ENCODE peak calls at places on chromosomes 7 and 10, in six cellular contexts. One of them, this sample, is unnamed.

GRCh38 chr10:124605001-124605370 is 139.2 kb downstream of the FAM53B start:
- DNase-seq in CD8-positive, alpha-beta T cell: no peak
- DNase-seq in heart left ventricle: no peak
- DNase-seq in transverse colon: no peak
- DNase-seq in fibroblast of lung: no peak
- DNase-seq in neuronal stem cell: no peak
- DNase-seq in this sample: no peak

GRCh38 chr7:73932364-73932763 is 71.4 kb downstream of the TMEM270 start:
- DNase-seq in CD8-positive, alpha-beta T cell: no peak
- DNase-seq in heart left ventricle: no peak
- DNase-seq in transverse colon: no peak
- DNase-seq in fibroblast of lung: no peak
- DNase-seq in neuronal stem cell: no peak
- DNase-seq in this sample: no peak

GRCh38 chr7:33185786-33186185 is 56.4 kb downstream of the BBS9 start:
- DNase-seq in CD8-positive, alpha-beta T cell: no peak
- DNase-seq in heart left ventricle: no peak
- DNase-seq in transverse colon: no peak
- DNase-seq in fibroblast of lung: peak; percentile 69
- DNase-seq in neuronal stem cell: peak; percentile 53
- DNase-seq in this sample: no peak

GRCh38 chr10:121524138-121524817 is 74.0 kb downstream of the FGFR2 start:
- DNase-seq in CD8-positive, alpha-beta T cell: no peak
- DNase-seq in heart left ventricle: no peak
- DNase-seq in transverse colon: no peak
- DNase-seq in fibroblast of lung: peak; percentile 16
- DNase-seq in neuronal stem cell: no peak
- DNase-seq in this sample: no peak

GRCh38 chr10:89153086-89153485 is 54.0 kb downstream of the CH25H start:
- DNase-seq in CD8-positive, alpha-beta T cell: no peak
- DNase-seq in heart left ventricle: no peak
- DNase-seq in transverse colon: no peak
- DNase-seq in fibroblast of lung: no peak
- DNase-seq in neuronal stem cell: no peak
- DNase-seq in this sample: no peak

GRCh38 chr7:127890726-127891125 is 140.5 kb downstream of the LRRC4 start:
- DNase-seq in CD8-positive, alpha-beta T cell: no peak
- DNase-seq in heart left ventricle: no peak
- DNase-seq in transverse colon: no peak
- DNase-seq in fibroblast of lung: no peak
- DNase-seq in neuronal stem cell: no peak
- DNase-seq in this sample: no peak

GRCh38 chr10:17214991-17215781 is 12.9 kb upstream of the VIM start:
- DNase-seq in CD8-positive, alpha-beta T cell: no peak
- DNase-seq in heart left ventricle: no peak
- DNase-seq in transverse colon: no peak
- DNase-seq in fibroblast of lung: peak; percentile 98
- DNase-seq in neuronal stem cell: no peak
- DNase-seq in this sample: no peak

GRCh38 chr7:20270867-20271266 is 53.7 kb upstream of the MACC1 start:
- DNase-seq in CD8-positive, alpha-beta T cell: no peak
- DNase-seq in heart left ventricle: no peak
- DNase-seq in transverse colon: no peak
- DNase-seq in fibroblast of lung: no peak
- DNase-seq in neuronal stem cell: no peak
- DNase-seq in this sample: no peak

GRCh38 chr10:83713423-83713822 is 425.9 kb upstream of the GHITM start:
- DNase-seq in CD8-positive, alpha-beta T cell: no peak
- DNase-seq in heart left ventricle: no peak
- DNase-seq in transverse colon: no peak
- DNase-seq in fibroblast of lung: no peak
- DNase-seq in neuronal stem cell: no peak
- DNase-seq in this sample: no peak

GRCh38 chr10:52313350-52314006 is 603 bp upstream of the DKK1 start:
- DNase-seq in CD8-positive, alpha-beta T cell: no peak
- DNase-seq in heart left ventricle: no peak
- DNase-seq in transverse colon: peak; percentile 8
- DNase-seq in fibroblast of lung: peak; percentile 12
- DNase-seq in neuronal stem cell: no peak
- DNase-seq in this sample: no peak

GRCh38 chr7:70051726-70052125 is 453.5 kb downstream of the AUTS2 start:
- DNase-seq in CD8-positive, alpha-beta T cell: no peak
- DNase-seq in heart left ventricle: no peak
- DNase-seq in transverse colon: no peak
- DNase-seq in fibroblast of lung: no peak
- DNase-seq in neuronal stem cell: no peak
- DNase-seq in this sample: no peak

GRCh38 chr10:35037104-35037503 is 53.0 kb downstream of the CUL2 start:
- DNase-seq in CD8-positive, alpha-beta T cell: no peak
- DNase-seq in heart left ventricle: no peak
- DNase-seq in transverse colon: no peak
- DNase-seq in fibroblast of lung: no peak
- DNase-seq in neuronal stem cell: no peak
- DNase-seq in this sample: no peak

GRCh38 chr7:34844936-34845665 is 187.1 kb downstream of the NPSR1 start:
- DNase-seq in CD8-positive, alpha-beta T cell: no peak
- DNase-seq in heart left ventricle: no peak
- DNase-seq in transverse colon: no peak
- DNase-seq in fibroblast of lung: no peak
- DNase-seq in neuronal stem cell: peak; percentile 24
- DNase-seq in this sample: no peak

GRCh38 chr7:2607122-2607912 is 24.5 kb upstream of the TTYH3 start:
- DNase-seq in CD8-positive, alpha-beta T cell: no peak
- DNase-seq in heart left ventricle: peak; percentile 83
- DNase-seq in transverse colon: peak; percentile 67
- DNase-seq in fibroblast of lung: no peak
- DNase-seq in neuronal stem cell: no peak
- DNase-seq in this sample: no peak

GRCh38 chr10:128792426-128793140 is 666.4 kb upstream of the MKI67 start:
- DNase-seq in CD8-positive, alpha-beta T cell: no peak
- DNase-seq in heart left ventricle: no peak
- DNase-seq in transverse colon: no peak
- DNase-seq in fibroblast of lung: no peak
- DNase-seq in neuronal stem cell: no peak
- DNase-seq in this sample: no peak

GRCh38 chr7:23353172-23353571 is 54.0 kb downstream of the MALSU1 start:
- DNase-seq in CD8-positive, alpha-beta T cell: no peak
- DNase-seq in heart left ventricle: no peak
- DNase-seq in transverse colon: no peak
- DNase-seq in fibroblast of lung: no peak
- DNase-seq in neuronal stem cell: peak; percentile 23
- DNase-seq in this sample: no peak

GRCh38 chr7:141014091-141014490 is 661 bp downstream of the MRPS33 start:
- DNase-seq in CD8-positive, alpha-beta T cell: no peak
- DNase-seq in heart left ventricle: no peak
- DNase-seq in transverse colon: no peak
- DNase-seq in fibroblast of lung: peak; percentile 14
- DNase-seq in neuronal stem cell: peak; percentile 23
- DNase-seq in this sample: no peak

GRCh38 chr10:102985811-102986210 is 67.7 kb downstream of the CNNM2 start:
- DNase-seq in CD8-positive, alpha-beta T cell: no peak
- DNase-seq in heart left ventricle: no peak
- DNase-seq in transverse colon: no peak
- DNase-seq in fibroblast of lung: no peak
- DNase-seq in neuronal stem cell: no peak
- DNase-seq in this sample: no peak

GRCh38 chr10:110679633-110680472 is 35.7 kb downstream of the RBM20 start:
- DNase-seq in CD8-positive, alpha-beta T cell: no peak
- DNase-seq in heart left ventricle: peak; percentile 54
- DNase-seq in transverse colon: no peak
- DNase-seq in fibroblast of lung: no peak
- DNase-seq in neuronal stem cell: no peak
- DNase-seq in this sample: no peak

GRCh38 chr10:49605939-49606509 is 4.1 kb upstream of the SLC18A3 start:
- DNase-seq in CD8-positive, alpha-beta T cell: no peak
- DNase-seq in heart left ventricle: no peak
- DNase-seq in transverse colon: no peak
- DNase-seq in fibroblast of lung: no peak
- DNase-seq in neuronal stem cell: no peak
- DNase-seq in this sample: no peak

GRCh38 chr10:76563286-76563685 is 1074.3 kb downstream of the KCNMA1 start:
- DNase-seq in CD8-positive, alpha-beta T cell: no peak
- DNase-seq in heart left ventricle: no peak
- DNase-seq in transverse colon: no peak
- DNase-seq in fibroblast of lung: no peak
- DNase-seq in neuronal stem cell: no peak
- DNase-seq in this sample: no peak
- H3K27ac ChIP-seq in CD8-positive, alpha-beta T cell: no peak overlapping the region
- H3K27ac ChIP-seq in heart left ventricle: no peak overlapping the region
- H3K27ac ChIP-seq in transverse colon: no peak overlapping the region
- H3K27ac ChIP-seq in fibroblast of lung: no peak overlapping the region
- H3K27ac ChIP-seq in neuronal stem cell: no peak overlapping the region
- H3K27ac ChIP-seq in this sample: no peak overlapping the region

GRCh38 chr7:27149817-27150567 is 2.4 kb downstream of the HOXA3 start:
- DNase-seq in CD8-positive, alpha-beta T cell: no peak
- DNase-seq in heart left ventricle: no peak
- DNase-seq in transverse colon: peak; percentile 40
- DNase-seq in fibroblast of lung: no peak
- DNase-seq in neuronal stem cell: no peak
- DNase-seq in this sample: no peak

GRCh38 chr7:27152816-27153486 is 568 bp upstream of the HOXA3 start:
- DNase-seq in CD8-positive, alpha-beta T cell: peak; percentile 45
- DNase-seq in heart left ventricle: no peak
- DNase-seq in transverse colon: no peak
- DNase-seq in fibroblast of lung: no peak
- DNase-seq in neuronal stem cell: no peak
- DNase-seq in this sample: no peak

GRCh38 chr7:27151945-27152815 is at the start of gene HOXA3:
- DNase-seq in CD8-positive, alpha-beta T cell: peak; percentile 47
- DNase-seq in heart left ventricle: no peak
- DNase-seq in transverse colon: peak; percentile 84
- DNase-seq in fibroblast of lung: peak; percentile 74
- DNase-seq in neuronal stem cell: no peak
- DNase-seq in this sample: no peak

GRCh38 chr7:27150568-27151340 is 1.6 kb downstream of the HOXA3 start:
- DNase-seq in CD8-positive, alpha-beta T cell: peak; percentile 78
- DNase-seq in heart left ventricle: peak; percentile 64
- DNase-seq in transverse colon: peak; percentile 86
- DNase-seq in fibroblast of lung: peak; percentile 87
- DNase-seq in neuronal stem cell: no peak
- DNase-seq in this sample: no peak

DNA sequence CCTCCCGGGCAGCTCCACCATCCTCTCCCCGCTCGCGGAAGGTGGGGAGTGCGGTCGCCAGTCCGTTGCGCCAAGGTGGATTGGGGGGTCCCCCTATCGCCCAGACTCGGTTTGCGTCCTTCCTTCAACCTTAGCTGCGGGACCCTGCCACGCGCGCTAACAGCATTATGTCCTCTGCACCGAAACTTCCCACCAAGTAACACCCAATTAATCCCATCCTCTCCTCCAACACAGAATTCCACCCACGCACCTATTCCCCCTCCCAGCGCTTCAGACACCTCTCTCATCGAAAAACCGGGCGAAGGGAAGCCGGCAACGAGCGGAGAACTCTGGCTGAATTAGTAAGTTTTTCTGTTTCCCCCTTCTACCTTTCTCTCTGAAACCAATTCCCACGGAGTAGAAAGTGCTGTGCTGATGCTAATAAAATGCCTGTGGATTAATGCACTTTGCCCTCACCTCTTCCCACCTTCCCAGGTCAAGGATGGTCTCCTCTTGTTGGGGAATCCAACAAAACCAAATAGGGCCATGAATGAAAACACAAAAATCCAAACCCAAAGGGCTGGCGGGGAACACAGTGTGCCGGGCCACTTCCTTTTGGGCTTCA is 940 bp downstream of the HOXA3 start:
- DNase-seq in CD8-positive, alpha-beta T cell: peak; percentile 50
- DNase-seq in heart left ventricle: no peak
- DNase-seq in transverse colon: no peak
- DNase-seq in fibroblast of lung: no peak
- DNase-seq in neuronal stem cell: no peak
- DNase-seq in this sample: no peak
- H3K27ac ChIP-seq in CD8-positive, alpha-beta T cell: no peak overlapping the region
- H3K27ac ChIP-seq in heart left ventricle: peak overlapping the region; percentile 92
- H3K27ac ChIP-seq in transverse colon: peak overlapping the region; percentile 95
- H3K27ac ChIP-seq in fibroblast of lung: peak overlapping the region; percentile 81
- H3K27ac ChIP-seq in neuronal stem cell: no peak overlapping the region
- H3K27ac ChIP-seq in this sample: peak overlapping the region; percentile 79

GRCh38 chr7:75967055-75967454 is 27.3 kb downstream of the TMEM120A start:
- DNase-seq in CD8-positive, alpha-beta T cell: no peak
- DNase-seq in heart left ventricle: no peak
- DNase-seq in transverse colon: no peak
- DNase-seq in fibroblast of lung: no peak
- DNase-seq in neuronal stem cell: no peak
- DNase-seq in this sample: no peak

GRCh38 chr7:75966209-75966961 is 28.0 kb downstream of the TMEM120A start:
- DNase-seq in CD8-positive, alpha-beta T cell: no peak
- DNase-seq in heart left ventricle: peak; percentile 66
- DNase-seq in transverse colon: no peak
- DNase-seq in fibroblast of lung: peak; percentile 51
- DNase-seq in neuronal stem cell: no peak
- DNase-seq in this sample: no peak

GRCh38 chr7:75963383-75963995 is 30.9 kb downstream of the TMEM120A start:
- DNase-seq in CD8-positive, alpha-beta T cell: no peak
- DNase-seq in heart left ventricle: peak; percentile 25
- DNase-seq in transverse colon: no peak
- DNase-seq in fibroblast of lung: no peak
- DNase-seq in neuronal stem cell: no peak
- DNase-seq in this sample: no peak

GRCh38 chr7:75967573-75967997 is 26.8 kb downstream of the TMEM120A start:
- DNase-seq in CD8-positive, alpha-beta T cell: no peak
- DNase-seq in heart left ventricle: no peak
- DNase-seq in transverse colon: no peak
- DNase-seq in fibroblast of lung: peak; percentile 66
- DNase-seq in neuronal stem cell: no peak
- DNase-seq in this sample: no peak

GRCh38 chr7:75965617-75966016 is 28.8 kb downstream of the TMEM120A start:
- DNase-seq in CD8-positive, alpha-beta T cell: no peak
- DNase-seq in heart left ventricle: no peak
- DNase-seq in transverse colon: no peak
- DNase-seq in fibroblast of lung: no peak
- DNase-seq in neuronal stem cell: no peak
- DNase-seq in this sample: no peak
- H3K27ac ChIP-seq in CD8-positive, alpha-beta T cell: no peak overlapping the region
- H3K27ac ChIP-seq in heart left ventricle: peak overlapping the region; percentile 92
- H3K27ac ChIP-seq in transverse colon: peak overlapping the region; percentile 81
- H3K27ac ChIP-seq in fibroblast of lung: no peak overlapping the region
- H3K27ac ChIP-seq in neuronal stem cell: no peak overlapping the region
- H3K27ac ChIP-seq in this sample: no peak overlapping the region

GRCh38 chr7:99106869-99107268 is 37.0 kb downstream of the SMURF1 start:
- DNase-seq in CD8-positive, alpha-beta T cell: no peak
- DNase-seq in heart left ventricle: no peak
- DNase-seq in transverse colon: no peak
- DNase-seq in fibroblast of lung: no peak
- DNase-seq in neuronal stem cell: no peak
- DNase-seq in this sample: no peak
- H3K27ac ChIP-seq in CD8-positive, alpha-beta T cell: no peak overlapping the region
- H3K27ac ChIP-seq in heart left ventricle: no peak overlapping the region
- H3K27ac ChIP-seq in transverse colon: peak overlapping the region; percentile 8
- H3K27ac ChIP-seq in fibroblast of lung: peak overlapping the region; percentile 32
- H3K27ac ChIP-seq in neuronal stem cell: no peak overlapping the region
- H3K27ac ChIP-seq in this sample: peak overlapping the region; percentile 17

This sample was measured in epithelial cell of prostate.